ENCODE peak calls at places on chromosome 18, in nine cellular contexts. W is HTR-8/SVneo, D is uterus, H is SW 1271, L is H9, Q is T-cell, A is AML-193, G is GM10248, F is skeletal muscle cell. T is an unnamed sample.

GRCh38 chr18:48098538-48098937 is 168.1 kb upstream of the SMAD2 start:
- DNase-seq in W (no peak), D (no peak), H (no peak), L (no peak), Q (no peak), A (no peak), G (no peak), F (no peak), T (no peak)

GRCh38 chr18:37396981-37397720 is 168.4 kb downstream of the CELF4 start:
- DNase-seq in W (no peak), D (no peak), H (no peak), L (no peak), Q (no peak), A (no peak), G (no peak), F (no peak), T (no peak)

GRCh38 chr18:79786304-79786703 is 11.4 kb upstream of the KCNG2 start:
- DNase-seq in W (no peak), D (no peak), H (no peak), L (no peak), Q (no peak), A (no peak), G (no peak), F (no peak), T (no peak)

GRCh38 chr18:59769105-59769865 is 72.1 kb upstream of the CCBE1 start:
- DNase-seq in W (no peak), D (no peak), H (no peak), L (no peak), Q (no peak), A (no peak), G (no peak), F (no peak), T (no peak)

GRCh38 chr18:42392416-42392815 is 437.4 kb downstream of the PIK3C3 start:
- DNase-seq in W (no peak), D (no peak), H (no peak), L (no peak), Q (no peak), A (no peak), G (no peak), F (no peak), T (no peak)

GRCh38 chr18:49177812-49178211 is 227.0 kb upstream of the SMAD7 start:
- DNase-seq in W (no peak), D (no peak), H (no peak), L (no peak), Q (no peak), A (peak), G (no peak), F (peak), T (no peak)

GRCh38 chr18:31678425-31678824 is 6.0 kb downstream of the B4GALT6 start:
- DNase-seq in W (no peak), D (no peak), H (no peak), L (no peak), Q (no peak), A (no peak), G (no peak), F (no peak), T (no peak)

GRCh38 chr18:7980661-7981060 is 413.5 kb downstream of the PTPRM start:
- DNase-seq in W (no peak), D (no peak), H (no peak), L (no peak), Q (no peak), A (no peak), G (no peak), F (no peak), T (no peak)

GRCh38 chr18:48304906-48305693 is 104.1 kb downstream of the ZBTB7C start:
- DNase-seq in W (no peak), D (no peak), H (no peak), L (no peak), Q (no peak), A (no peak), G (no peak), F (no peak), T (no peak)

GRCh38 chr18:12397254-12397653 is 10.5 kb upstream of the PRELID3A start:
- DNase-seq in W (no peak), D (no peak), H (no peak), L (no peak), Q (no peak), A (no peak), G (no peak), F (no peak), T (no peak)